ENCODE peak calls at places on chromosomes 7 and 10, in nine cellular contexts. A is Panc1, Q is heart right ventricle, X is body of pancreas, P is PC-9, R is colonic mucosa, Y is lower lobe of right lung, W is left lung, I is hepatocyte. O is an unnamed sample.

GRCh38 chr10:33819206-33819605 is 484.7 kb upstream of the NRP1 start:
- DNase-seq in Q (no peak), I (no peak), W (no peak), Y (no peak), R (no peak), A (no peak), X (no peak), P (no peak), O (no peak)

GRCh38 chr7:128791121-128791967 is 424 bp upstream of the CCDC136 start:
- DNase-seq in R (peak; percentile 79), X (peak; percentile 70), W (peak; percentile 93), I (peak; percentile 87), A (no peak), Q (peak; percentile 81), P (peak; percentile 71), Y (peak; percentile 77), O (peak; percentile 89)

GRCh38 chr7:150992833-150993302 is 2.1 kb downstream of the NOS3 start:
- DNase-seq in P (no peak), R (no peak), X (no peak), Q (no peak), W (no peak), A (no peak), Y (no peak), I (peak; percentile 61), O (peak; percentile 59)

GRCh38 chr10:72567884-72568283 is 58.0 kb downstream of the MICU1 start:
- DNase-seq in A (peak; percentile 46), R (no peak), Y (no peak), P (no peak), X (no peak), I (no peak), Q (no peak), W (no peak), O (peak; percentile 38)

GRCh38 chr10:89481662-89482061 is 53.7 kb downstream of the SLC16A12 start:
- DNase-seq in I (peak; percentile 51), X (no peak), P (no peak), W (no peak), Y (no peak), R (no peak), A (no peak), Q (no peak), O (no peak)

GRCh38 chr7:44280993-44281721 is 44.2 kb downstream of the CAMK2B start:
- DNase-seq in A (no peak), W (no peak), Y (peak; percentile 39), I (no peak), X (no peak), R (no peak), P (no peak), Q (peak; percentile 34), O (no peak)

GRCh38 chr10:116151076-116151475 is 121.9 kb downstream of the GFRA1 start:
- DNase-seq in I (no peak), Q (no peak), A (no peak), P (no peak), X (no peak), Y (no peak), W (no peak), R (no peak), O (no peak)

GRCh38 chr10:69787681-69788080 is 14.0 kb upstream of the COL13A1 start:
- DNase-seq in Y (no peak), Q (no peak), A (no peak), P (no peak), I (no peak), X (no peak), W (no peak), R (no peak), O (no peak)

GRCh38 chr10:44314802-44315460 is 70.0 kb downstream of the CXCL12 start:
- DNase-seq in R (no peak), P (no peak), W (no peak), I (no peak), A (no peak), X (no peak), Q (no peak), Y (no peak), O (no peak)

GRCh38 chr7:21422747-21423146 is 5.1 kb upstream of the SP4 start:
- DNase-seq in I (no peak), W (no peak), Y (no peak), Q (no peak), A (no peak), P (no peak), X (no peak), R (no peak), O (no peak)

GRCh38 chr7:24283900-24284698 is at the start of gene NPY:
- DNase-seq in X (no peak), Q (no peak), I (no peak), W (peak; percentile 73), R (no peak), A (no peak), Y (no peak), P (no peak), O (no peak)

DNA sequence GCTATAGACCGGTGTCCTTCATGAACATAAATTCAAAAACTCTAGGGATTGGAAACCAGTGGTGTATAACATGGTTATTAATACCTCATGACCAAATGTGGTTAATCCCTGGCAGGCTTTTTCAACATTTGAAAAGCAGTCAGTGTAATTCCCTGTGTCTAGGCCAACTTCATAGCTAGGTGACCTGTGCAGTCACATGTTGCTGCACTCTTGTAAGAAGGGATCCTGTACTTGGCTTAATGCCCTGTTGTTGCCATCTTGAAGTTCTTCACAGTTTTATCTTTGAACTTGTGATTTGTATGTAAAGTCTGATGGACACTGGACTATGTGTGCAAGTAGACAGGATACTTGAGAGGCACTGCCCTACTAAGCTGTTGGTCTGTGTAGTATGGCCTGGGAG is 39.7 kb downstream of the ZNF33A start:
- DNase-seq in P (no peak), W (no peak), I (no peak), R (no peak), Q (no peak), A (no peak), Y (no peak), X (no peak), O (no peak)
- H3K9me3 ChIP-seq in P (peaks cover 4% of the 10 kb centered on the region), W (peaks cover 40% of the 10 kb centered on the region), I (peaks cover 41% of the 10 kb centered on the region), R (no peaks in the 10 kb centered on the region), Q (peaks cover 36% of the 10 kb centered on the region), A (peaks cover 25% of the 10 kb centered on the region), Y (peaks cover 34% of the 10 kb centered on the region), X (peaks cover 29% of the 10 kb centered on the region), O (peaks cover 5% of the 10 kb centered on the region)

GRCh38 chr10:17282311-17282710 is 54.3 kb downstream of the VIM start:
- DNase-seq in I (no peak), A (no peak), Q (no peak), R (no peak), P (no peak), W (no peak), Y (no peak), X (no peak), O (no peak)

GRCh38 chr10:17273403-17273802 is 45.4 kb downstream of the VIM start:
- DNase-seq in I (peak; percentile 79), Q (no peak), Y (no peak), P (no peak), W (no peak), X (no peak), A (no peak), R (no peak), O (no peak)

GRCh38 chr10:17276756-17277424 is 48.8 kb downstream of the VIM start:
- DNase-seq in W (no peak), Y (no peak), A (no peak), I (peak; percentile 70), Q (no peak), X (no peak), P (no peak), R (no peak), O (no peak)

GRCh38 chr10:17278607-17279240 is 50.7 kb downstream of the VIM start:
- DNase-seq in I (peak; percentile 35), W (no peak), Y (no peak), P (no peak), R (no peak), X (no peak), Q (no peak), A (no peak), O (no peak)
- H3K9me3 ChIP-seq in I (no peaks in the 10 kb centered on the region), W (peaks cover 27% of the 10 kb centered on the region), Y (peaks cover 11% of the 10 kb centered on the region), P (no peaks in the 10 kb centered on the region), R (no peaks in the 10 kb centered on the region), X (peaks cover 6% of the 10 kb centered on the region), Q (peaks cover 35% of the 10 kb centered on the region), A (no peaks in the 10 kb centered on the region), O (no peaks in the 10 kb centered on the region)

GRCh38 chr7:157872447-157872846 is 535.6 kb downstream of the DNAJB6 start:
- DNase-seq in X (no peak), A (no peak), Y (no peak), W (peak; percentile 36), I (no peak), R (no peak), P (no peak), Q (no peak), O (no peak)

GRCh38 chr7:157873664-157874063 is 536.9 kb downstream of the DNAJB6 start:
- DNase-seq in P (no peak), Q (no peak), W (peak; percentile 58), A (no peak), R (no peak), Y (no peak), I (no peak), X (no peak), O (no peak)

GRCh38 chr7:157871681-157872080 is 534.9 kb downstream of the DNAJB6 start:
- DNase-seq in P (no peak), W (no peak), R (no peak), X (no peak), A (no peak), I (no peak), Y (no peak), Q (no peak), O (no peak)

GRCh38 chr7:157874208-157874816 is 537.5 kb downstream of the DNAJB6 start:
- DNase-seq in A (no peak), P (no peak), X (no peak), W (peak; percentile 47), Y (no peak), Q (no peak), I (no peak), R (no peak), O (no peak)

GRCh38 chr7:157873181-157873580 is 536.4 kb downstream of the DNAJB6 start:
- DNase-seq in P (no peak), X (no peak), A (no peak), Q (no peak), I (no peak), R (no peak), W (peak; percentile 79), Y (no peak), O (no peak)
- H3K9me3 ChIP-seq in P (no peaks in the 10 kb centered on the region), X (no peaks in the 10 kb centered on the region), A (no peaks in the 10 kb centered on the region), Q (peaks cover 8% of the 10 kb centered on the region), I (no peaks in the 10 kb centered on the region), R (no peaks in the 10 kb centered on the region), W (no peaks in the 10 kb centered on the region), Y (no peaks in the 10 kb centered on the region), O (no peaks in the 10 kb centered on the region)

DNA sequence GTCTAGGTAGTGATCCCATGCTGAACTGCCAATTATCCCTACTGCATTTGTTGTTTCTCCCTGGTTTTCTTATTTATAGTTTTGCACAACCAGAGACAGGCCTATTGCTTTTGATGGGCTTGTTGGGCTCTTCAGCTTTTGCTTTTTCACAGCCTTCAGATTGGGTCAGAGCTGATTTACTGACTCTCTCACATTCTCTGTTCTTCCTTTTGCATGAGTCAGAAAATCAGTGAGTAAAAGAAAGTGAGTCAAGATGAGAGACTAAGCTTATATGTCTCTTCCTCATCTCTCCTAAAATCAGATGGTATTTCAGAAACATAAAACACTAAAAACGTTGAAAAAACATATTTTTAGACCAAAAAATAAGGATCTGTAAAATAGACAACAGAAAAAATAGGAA is 1135.4 kb downstream of the XPNPEP1 start:
- DNase-seq in W (no peak), P (no peak), Y (no peak), R (no peak), Q (no peak), I (no peak), X (no peak), A (no peak), O (no peak)
- H3K9me3 ChIP-seq in W (peaks cover 18% of the 10 kb centered on the region), P (no peaks in the 10 kb centered on the region), Y (peaks cover 7% of the 10 kb centered on the region), R (no peaks in the 10 kb centered on the region), Q (peaks cover 16% of the 10 kb centered on the region), I (no peaks in the 10 kb centered on the region), X (peaks cover 18% of the 10 kb centered on the region), A (no peaks in the 10 kb centered on the region), O (no peaks in the 10 kb centered on the region)